ENCODE peak calls at places on chromosomes 12 and 14, in five cellular contexts. I is A172, N is cardiac muscle cell, M is foreskin fibroblast, H is neural progenitor cell. D is an unnamed sample.

GRCh38 chr12:5898874-5899273 is 46.2 kb downstream of the ANO2 start:
- DNase-seq in I (no peak), N (no peak), M (no peak), H (no peak), D (peak; percentile 56)

GRCh38 chr12:22286569-22286968 is 47.9 kb downstream of the ST8SIA1 start:
- DNase-seq in I (peak; percentile 59), N (peak; percentile 74), M (peak; percentile 85), H (no peak), D (no peak)

GRCh38 chr12:50061946-50062725 is 4.7 kb downstream of the ASIC1 start:
- DNase-seq in I (no peak), N (peak; percentile 74), M (no peak), H (no peak), D (no peak)

GRCh38 chr12:108175310-108175709 is 46.2 kb downstream of the WSCD2 start:
- DNase-seq in I (no peak), N (peak; percentile 0), M (no peak), H (peak; percentile 61), D (peak; percentile 20)

GRCh38 chr14:91420686-91421085 is 3.1 kb upstream of the CCDC88C start:
- DNase-seq in I (no peak), N (no peak), M (no peak), H (no peak), D (no peak)

GRCh38 chr14:30385925-30386324 is 173.0 kb upstream of the G2E3 start:
- DNase-seq in I (no peak), N (no peak), M (no peak), H (no peak), D (no peak)

GRCh38 chr12:113862570-113863454 is 103.3 kb downstream of the RBM19 start:
- DNase-seq in I (peak; percentile 72), N (peak; percentile 88), M (peak; percentile 55), H (no peak), D (no peak)

GRCh38 chr14:96091149-96091693 is 52.1 kb downstream of the C14orf132 start:
- DNase-seq in I (no peak), N (no peak), M (no peak), H (no peak), D (no peak)

GRCh38 chr12:131010376-131011131 is 56.8 kb downstream of the ADGRD1 start:
- DNase-seq in I (no peak), N (no peak), M (no peak), H (no peak), D (no peak)

GRCh38 chr12:101051901-101052550 is 158.0 kb downstream of the SLC5A8 start:
- DNase-seq in I (peak; percentile 96), N (peak; percentile 97), M (peak; percentile 73), H (no peak), D (no peak)

GRCh38 chr12:25590021-25590721 is 37.1 kb upstream of the LMNTD1 start:
- DNase-seq in I (no peak), N (no peak), M (no peak), H (no peak), D (no peak)

GRCh38 chr14:63039800-63040380 is 5.4 kb downstream of the KCNH5 start:
- DNase-seq in I (peak; percentile 54), N (peak; percentile 68), M (peak; percentile 10), H (peak; percentile 85), D (peak; percentile 24)

GRCh38 chr12:46214668-46215429 is 54.0 kb downstream of the SLC38A1 start:
- DNase-seq in I (no peak), N (no peak), M (no peak), H (no peak), D (no peak)

GRCh38 chr14:68278568-68279436 is 459.2 kb downstream of the RAD51B start:
- DNase-seq in I (peak; percentile 23), N (peak; percentile 36), M (peak; percentile 50), H (no peak), D (no peak)

GRCh38 chr12:6383572-6384498 is at the start of gene LTBR:
- DNase-seq in I (no peak), N (peak; percentile 99), M (peak; percentile 96), H (peak; percentile 49), D (peak; percentile 88)

GRCh38 chr14:28308727-28309126 is 457.9 kb upstream of the FOXG1 start:
- DNase-seq in I (peak; percentile 1), N (peak; percentile 88), M (peak; percentile 51), H (no peak), D (no peak)

GRCh38 chr14:37617864-37618365 is 22.5 kb downstream of the TTC6 start:
- DNase-seq in I (no peak), N (no peak), M (no peak), H (no peak), D (no peak)

GRCh38 chr12:68007023-68007422 is 17.8 kb downstream of the IFNG-AS1 start:
- DNase-seq in I (no peak), N (no peak), M (no peak), H (no peak), D (no peak)

GRCh38 chr14:73620268-73620667 is 8.0 kb downstream of the ACOT6 start:
- DNase-seq in I (no peak), N (no peak), M (no peak), H (no peak), D (no peak)

GRCh38 chr14:104820669-104821228 is 19.8 kb downstream of the ZBTB42 start:
- DNase-seq in I (no peak), N (peak; percentile 81), M (peak; percentile 75), H (peak; percentile 81), D (peak; percentile 72)

GRCh38 chr14:91258021-91258618 is 13.6 kb upstream of the GPR68 start:
- DNase-seq in I (peak; percentile 47), N (peak; percentile 54), M (peak; percentile 33), H (no peak), D (no peak)

GRCh38 chr12:124633954-124634352 is 66.5 kb upstream of the NCOR2 start:
- DNase-seq in I (no peak), N (no peak), M (no peak), H (no peak), D (no peak)

GRCh38 chr14:99520571-99521081 is 39.4 kb downstream of the CCNK start:
- DNase-seq in I (no peak), N (no peak), M (no peak), H (no peak), D (no peak)

GRCh38 chr12:125340791-125341190 is 275.6 kb downstream of the AACS start:
- DNase-seq in I (peak; percentile 24), N (peak; percentile 49), M (peak; percentile 41), H (no peak), D (no peak)

GRCh38 chr14:85366226-85366625 is 163.7 kb upstream of the FLRT2 start:
- DNase-seq in I (no peak), N (no peak), M (no peak), H (peak; percentile 69), D (no peak)

GRCh38 chr14:105485720-105486332 is 860 bp upstream of the CRIP1 start:
- DNase-seq in I (no peak), N (peak; percentile 21), M (no peak), H (peak; percentile 81), D (peak; percentile 70)

GRCh38 chr12:81332054-81332453 is 254.2 kb downstream of the ACSS3 start:
- DNase-seq in I (peak; percentile 4), N (no peak), M (no peak), H (no peak), D (no peak)

GRCh38 chr12:92928431-92928961 is 599 bp downstream of the EEA1 start:
- DNase-seq in I (no peak), N (peak; percentile 25), M (peak; percentile 21), H (no peak), D (peak; percentile 58)

GRCh38 chr12:93380480-93381121 is 2.9 kb downstream of the NUDT4 start:
- DNase-seq in I (no peak), N (peak; percentile 55), M (no peak), H (peak; percentile 19), D (no peak)

GRCh38 chr12:26631846-26632245 is 201.1 kb downstream of the ITPR2 start:
- DNase-seq in I (no peak), N (peak; percentile 42), M (no peak), H (no peak), D (no peak)

GRCh38 chr14:97233319-97233980 is 436.3 kb downstream of the VRK1 start:
- DNase-seq in I (no peak), N (no peak), M (no peak), H (no peak), D (no peak)

GRCh38 chr14:33765251-33765650 is 185.6 kb downstream of the EGLN3 start:
- DNase-seq in I (peak; percentile 4), N (peak; percentile 93), M (no peak), H (peak; percentile 91), D (peak; percentile 82)

GRCh38 chr12:52395761-52396434 is 10.2 kb downstream of the KRT82 start:
- DNase-seq in I (no peak), N (peak; percentile 75), M (peak; percentile 18), H (peak; percentile 54), D (peak; percentile 92)